ENCODE peak calls at places on chromosomes 6 and 20, in six cellular contexts. N, K, M, F, G and A are unnamed samples.
A peak's percentile ranks its signal among the peaks of the same experiment; 100 is the strongest.

GRCh38 chr6:54188832-54189231 is 77.6 kb downstream of the MLIP start:
- DNase-seq in N (no peak), K (no peak), M (no peak), F (no peak), G (no peak), A (no peak)

GRCh38 chr20:47821481-47822100 is 36.3 kb upstream of the SULF2 start:
- DNase-seq in N (no peak), K (no peak), M (no peak), F (no peak), G (no peak), A (no peak)

GRCh38 chr6:85677243-85677956 is 34.7 kb upstream of the SYNCRIP start:
- DNase-seq in N (no peak), K (no peak), M (no peak), F (peak; percentile 54), G (no peak), A (no peak)

GRCh38 chr20:9293145-9293544 is 221.2 kb upstream of the LAMP5 start:
- DNase-seq in N (no peak), K (no peak), M (no peak), F (no peak), G (no peak), A (no peak)

GRCh38 chr20:57560554-57561355 is at the start of gene PCK1:
- DNase-seq in N (peak; percentile 89), K (no peak), M (no peak), F (no peak), G (peak; percentile 84), A (no peak)

GRCh38 chr6:157597461-157598312 is 216.7 kb downstream of the ZDHHC14 start:
- DNase-seq in N (peak; percentile 56), K (no peak), M (no peak), F (no peak), G (peak; percentile 67), A (peak; percentile 75)

GRCh38 chr6:54085526-54085925 is 25.7 kb upstream of the MLIP start:
- DNase-seq in N (no peak), K (no peak), M (no peak), F (no peak), G (no peak), A (no peak)

GRCh38 chr6:9467746-9468145 is 947.1 kb downstream of the TFAP2A start:
- DNase-seq in N (no peak), K (no peak), M (no peak), F (no peak), G (no peak), A (no peak)

GRCh38 chr6:118646977-118647376 is 4.4 kb downstream of the CEP85L start:
- DNase-seq in N (no peak), K (no peak), M (no peak), F (no peak), G (no peak), A (no peak)

GRCh38 chr20:25364180-25364788 is 26.4 kb downstream of the ABHD12 start:
- DNase-seq in N (no peak), K (no peak), M (no peak), F (no peak), G (no peak), A (no peak)

GRCh38 chr6:129507846-129508245 is 202.1 kb downstream of the ARHGAP18 start:
- DNase-seq in N (no peak), K (no peak), M (no peak), F (no peak), G (peak; percentile 68), A (no peak)

GRCh38 chr6:116399287-116399686 is 28.5 kb downstream of the DSE start:
- DNase-seq in N (no peak), K (no peak), M (no peak), F (no peak), G (no peak), A (no peak)

GRCh38 chr20:25177890-25178321 is 17.6 kb upstream of the ENTPD6 start:
- DNase-seq in N (no peak), K (no peak), M (no peak), F (no peak), G (no peak), A (no peak)

GRCh38 chr20:12171927-12172581 is 254.4 kb downstream of the BTBD3 start:
- DNase-seq in N (no peak), K (no peak), M (no peak), F (no peak), G (no peak), A (no peak)

GRCh38 chr20:22382742-22383141 is 201.6 kb downstream of the FOXA2 start:
- DNase-seq in N (no peak), K (no peak), M (no peak), F (no peak), G (no peak), A (no peak)

GRCh38 chr6:69624944-69625343 is 171.9 kb downstream of the LMBRD1 start:
- DNase-seq in N (no peak), K (no peak), M (no peak), F (no peak), G (no peak), A (no peak)

GRCh38 chr6:105204331-105204730 is 24.5 kb upstream of the POPDC3 start:
- DNase-seq in N (no peak), K (no peak), M (no peak), F (no peak), G (no peak), A (no peak)

GRCh38 chr6:25177629-25178028 is 101.5 kb upstream of the CARMIL1 start:
- DNase-seq in N (no peak), K (no peak), M (no peak), F (no peak), G (no peak), A (no peak)

GRCh38 chr20:40802886-40803285 is 113.8 kb upstream of the MAFB start:
- DNase-seq in N (no peak), K (no peak), M (no peak), F (no peak), G (no peak), A (no peak)

GRCh38 chr6:82842721-82843120 is 222.9 kb downstream of the UBE3D start:
- DNase-seq in N (no peak), K (no peak), M (no peak), F (no peak), G (no peak), A (no peak)

GRCh38 chr20:15576401-15576800 is 996.8 kb downstream of the KIF16B start:
- DNase-seq in N (no peak), K (no peak), M (no peak), F (no peak), G (no peak), A (no peak)

GRCh38 chr6:157644043-157644810 is 178.8 kb upstream of the SNX9 start:
- DNase-seq in N (no peak), K (no peak), M (no peak), F (no peak), G (no peak), A (peak; percentile 75)

GRCh38 chr6:134123666-134124208 is 71.3 kb upstream of the SLC2A12 start:
- DNase-seq in N (peak; percentile 53), K (no peak), M (peak; percentile 12), F (no peak), G (no peak), A (peak; percentile 53)
- TF ChIP-seq GABPA in N (no peak), K (no peak), M (no peak), F (no peak), G (no peak), A (no peak)

GRCh38 chr6:143697401-143697800 is 19.6 kb downstream of the PHACTR2 start:
- DNase-seq in N (no peak), K (no peak), M (no peak), F (no peak), G (no peak), A (no peak)
- H3K27ac ChIP-seq in N (no peak overlapping the region), K (no peak overlapping the region), M (no peak overlapping the region), F (no peak overlapping the region), G (no peak overlapping the region), A (no peak overlapping the region)

DNA sequence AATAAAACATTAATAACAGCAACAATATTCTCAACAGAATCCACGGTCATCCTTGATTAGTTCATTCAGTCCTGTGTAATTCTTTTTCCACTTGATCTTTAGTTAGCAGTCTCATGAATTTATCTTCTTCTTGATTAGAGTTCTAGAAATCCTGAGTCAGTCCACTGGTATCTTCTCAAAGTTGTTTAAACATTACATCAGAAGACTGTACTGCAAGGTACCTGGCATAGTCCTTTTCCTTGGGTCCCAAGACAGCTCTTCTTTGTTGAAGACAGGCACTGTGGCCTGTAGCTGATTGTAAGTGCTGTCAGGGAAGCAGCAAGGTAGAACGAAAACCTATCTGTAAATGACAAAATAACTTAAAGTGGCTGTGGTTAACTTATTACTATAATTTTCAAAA is 11.8 kb downstream of the MAP3K4 start:
- DNase-seq in N (no peak), K (no peak), M (no peak), F (no peak), G (no peak), A (no peak)
- TF ChIP-seq GABPA in N (no peak), K (no peak), M (no peak), F (no peak), G (no peak), A (no peak)

DNA sequence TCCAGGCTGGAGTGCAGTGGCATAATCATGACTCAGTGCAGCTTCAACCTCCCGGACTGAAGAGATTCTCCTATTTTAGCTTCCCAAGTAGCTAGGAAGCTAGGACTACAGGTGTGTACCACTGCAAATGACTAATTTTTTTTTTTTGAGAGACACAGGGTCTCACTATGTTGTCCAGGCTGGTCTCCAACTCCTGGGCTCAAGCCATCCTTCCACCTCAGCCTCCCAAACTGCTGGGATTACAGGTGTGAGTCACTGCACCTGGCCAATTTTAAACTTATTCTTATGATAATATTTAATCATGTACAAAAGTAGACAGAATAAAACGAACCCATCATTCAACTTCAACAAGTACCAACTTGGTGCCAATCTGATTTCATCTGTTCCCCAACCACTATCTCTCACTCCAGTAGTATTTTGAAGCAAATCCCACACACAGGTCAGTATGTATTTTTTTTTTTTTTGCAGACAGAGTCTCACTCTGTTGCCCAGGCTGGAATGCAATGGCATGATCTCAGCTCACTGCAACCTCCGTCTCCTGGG is 32.5 kb downstream of the BCL2L1 start:
- DNase-seq in N (no peak), K (no peak), M (no peak), F (no peak), G (no peak), A (no peak)
- H3K27ac ChIP-seq in N (no peak overlapping the region), K (no peak overlapping the region), M (peak overlapping the region; percentile 18), F (no peak overlapping the region), G (no peak overlapping the region), A (no peak overlapping the region)

GRCh38 chr6:165573671-165574070 is 89.4 kb downstream of the PDE10A start:
- DNase-seq in N (no peak), K (no peak), M (no peak), F (no peak), G (no peak), A (peak; percentile 49)
- TF ChIP-seq GABPA in N (no peak), K (no peak), M (no peak), F (no peak), G (no peak), A (no peak)

GRCh38 chr6:72521684-72522083 is 100.2 kb upstream of the KCNQ5 start:
- DNase-seq in N (no peak), K (no peak), M (no peak), F (no peak), G (no peak), A (no peak)
- H3K27ac ChIP-seq in N (no peak overlapping the region), K (no peak overlapping the region), M (no peak overlapping the region), F (no peak overlapping the region), G (no peak overlapping the region), A (no peak overlapping the region)